ENCODE peak calls at places on chromosome 11, in nine cellular contexts. Z is K562, X is Panc1, P is HCT116, V is GM23338, Y is A549, J is GM12878, H is SK-N-SH, T is HepG2. L is an unnamed sample.

GRCh38 chr11:107140988-107141387 is 122.7 kb upstream of the GUCY1A2 start:
- DNase-seq in Z (no peak), X (no peak), P (no peak), V (no peak), Y (no peak), J (no peak), H (no peak), T (no peak), L (no peak)

GRCh38 chr11:120079750-120080610 is 57.9 kb downstream of the TRIM29 start:
- DNase-seq in Z (peak; percentile 21), X (no peak), P (no peak), V (peak; percentile 68), Y (no peak), J (no peak), H (no peak), T (peak; percentile 34), L (no peak)

GRCh38 chr11:113874920-113875413 is 405 bp downstream of the USP28 start:
- DNase-seq in Z (no peak), X (no peak), P (no peak), V (peak; percentile 40), Y (no peak), J (no peak), H (peak; percentile 37), T (no peak), L (no peak)

GRCh38 chr11:64330888-64331287 is 9.1 kb upstream of the CCDC88B start:
- DNase-seq in Z (no peak), X (no peak), P (no peak), V (no peak), Y (no peak), J (no peak), H (no peak), T (no peak), L (no peak)

GRCh38 chr11:130675456-130675855 is 227.0 kb downstream of the ADAMTS15 start:
- DNase-seq in Z (no peak), X (no peak), P (no peak), V (no peak), Y (no peak), J (no peak), H (no peak), T (no peak), L (no peak)

GRCh38 chr11:112734207-112734606 is 227.0 kb upstream of the NCAM1 start:
- DNase-seq in Z (peak; percentile 17), X (no peak), P (no peak), V (peak; percentile 52), Y (no peak), J (no peak), H (no peak), T (no peak), L (peak; percentile 16)

GRCh38 chr11:7592706-7593105 is 78.9 kb downstream of the PPFIBP2 start:
- DNase-seq in Z (no peak), X (no peak), P (no peak), V (no peak), Y (no peak), J (no peak), H (no peak), T (no peak), L (peak; percentile 81)

GRCh38 chr11:123654566-123655081 is at the start of gene SCN3B:
- DNase-seq in Z (peak; percentile 75), X (peak; percentile 10), P (no peak), V (peak; percentile 90), Y (peak; percentile 69), J (no peak), H (peak; percentile 99), T (peak; percentile 24), L (no peak)

GRCh38 chr11:77776455-77776854 is 44.1 kb downstream of the RSF1 start:
- DNase-seq in Z (peak; percentile 27), X (peak; percentile 8), P (peak; percentile 19), V (no peak), Y (peak; percentile 21), J (no peak), H (no peak), T (peak; percentile 29), L (no peak)

GRCh38 chr11:64762916-64763803 is 3.4 kb upstream of the PYGM start:
- DNase-seq in Z (no peak), X (no peak), P (no peak), V (peak; percentile 65), Y (no peak), J (no peak), H (peak; percentile 20), T (no peak), L (no peak)

GRCh38 chr11:130781906-130782305 is 134.4 kb downstream of the SNX19 start:
- DNase-seq in Z (no peak), X (no peak), P (no peak), V (no peak), Y (peak; percentile 21), J (no peak), H (no peak), T (no peak), L (no peak)

GRCh38 chr11:131580466-131580865 is 210.1 kb downstream of the NTM start:
- DNase-seq in Z (no peak), X (no peak), P (no peak), V (no peak), Y (no peak), J (no peak), H (no peak), T (no peak), L (no peak)

GRCh38 chr11:76588455-76589325 is 81.9 kb downstream of the LRRC32 start:
- DNase-seq in Z (peak; percentile 9), X (no peak), P (no peak), V (no peak), Y (no peak), J (no peak), H (peak; percentile 10), T (no peak), L (peak; percentile 49)

GRCh38 chr11:128715691-128716153 is 21.9 kb downstream of the FLI1 start:
- DNase-seq in Z (no peak), X (no peak), P (no peak), V (no peak), Y (no peak), J (no peak), H (no peak), T (no peak), L (no peak)

GRCh38 chr11:73152861-73153483 is 10.9 kb upstream of the FCHSD2 start:
- DNase-seq in Z (no peak), X (no peak), P (no peak), V (peak; percentile 66), Y (no peak), J (peak; percentile 97), H (no peak), T (no peak), L (no peak)

GRCh38 chr11:34405079-34405858 is 33.5 kb upstream of the CAT start:
- DNase-seq in Z (peak; percentile 8), X (no peak), P (no peak), V (no peak), Y (peak; percentile 13), J (peak; percentile 16), H (no peak), T (no peak), L (peak; percentile 48)

GRCh38 chr11:70205766-70206165 is 2.7 kb downstream of the FADD start:
- DNase-seq in Z (no peak), X (no peak), P (no peak), V (no peak), Y (no peak), J (no peak), H (no peak), T (no peak), L (no peak)

GRCh38 chr11:12287374-12288211 is 89.8 kb upstream of the PARVA start:
- DNase-seq in Z (peak; percentile 55), X (peak; percentile 83), P (peak; percentile 78), V (peak; percentile 80), Y (peak; percentile 95), J (no peak), H (peak; percentile 51), T (peak; percentile 59), L (no peak)

GRCh38 chr11:87739766-87740165 is 435.5 kb downstream of the RAB38 start:
- DNase-seq in Z (no peak), X (no peak), P (no peak), V (no peak), Y (no peak), J (no peak), H (no peak), T (no peak), L (no peak)

GRCh38 chr11:8917157-8917820 is 6.3 kb downstream of the AKIP1 start:
- DNase-seq in Z (no peak), X (no peak), P (no peak), V (peak; percentile 77), Y (no peak), J (no peak), H (no peak), T (peak; percentile 62), L (no peak)

GRCh38 chr11:102139081-102139498 is 28.8 kb downstream of the YAP1 start:
- DNase-seq in Z (no peak), X (no peak), P (no peak), V (peak; percentile 31), Y (no peak), J (no peak), H (no peak), T (no peak), L (no peak)

DNA sequence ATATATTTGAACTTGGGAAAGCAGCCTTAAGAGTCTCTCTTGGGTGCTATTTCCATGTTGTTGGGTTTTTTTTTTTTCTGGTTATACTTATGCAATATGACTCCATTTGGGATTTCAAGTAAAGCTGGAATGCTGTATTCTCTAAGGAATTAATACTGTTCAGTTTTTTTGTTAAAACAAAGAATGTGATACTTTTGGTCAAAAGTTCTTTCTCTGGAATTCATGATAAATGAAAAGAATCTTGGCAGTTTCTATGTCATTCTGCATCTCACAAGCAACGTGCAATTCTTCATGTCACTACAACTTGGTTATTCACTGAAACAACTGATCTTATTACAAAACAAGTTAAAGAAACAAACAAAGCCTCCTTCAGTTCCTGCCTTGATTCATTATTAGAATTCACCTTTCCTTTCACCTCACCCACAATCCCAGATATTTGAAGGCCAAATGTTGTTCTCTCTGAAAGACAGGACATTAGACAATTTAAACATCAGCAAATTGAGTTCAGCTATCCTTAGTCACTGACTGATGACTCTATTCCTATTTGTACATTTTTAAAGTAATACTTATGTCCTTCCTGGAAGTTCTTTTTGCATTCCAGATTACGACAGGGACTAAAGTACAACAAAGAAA is 176.2 kb downstream of the SBF2 start:
- DNase-seq in Z (no peak), X (no peak), P (no peak), V (no peak), Y (no peak), J (no peak), H (no peak), T (peak; percentile 7), L (no peak)
- TF ChIP-seq CTCF in Z (no peak), X (no peak), P (no peak), V (no peak), Y (no peak), J (no peak), H (no peak), T (no peak), L (no peak)

GRCh38 chr11:416757-417621 is 2.2 kb upstream of the SIGIRR start:
- DNase-seq in Z (no peak), X (no peak), P (no peak), V (peak; percentile 93), Y (no peak), J (no peak), H (no peak), T (no peak), L (peak; percentile 57)
- H3K27ac ChIP-seq in Z (no peak overlapping the region), X (peak overlapping the region; percentile 68), P (peak overlapping the region; percentile 81), V (no peak overlapping the region), Y (peak overlapping the region; percentile 88), J (no peak overlapping the region), H (no peak overlapping the region), T (no peak overlapping the region), L (peak overlapping the region; percentile 86)

GRCh38 chr11:18204220-18204619 is 31.6 kb downstream of the MRGPRX4 start:
- DNase-seq in Z (no peak), X (no peak), P (no peak), V (no peak), Y (no peak), J (no peak), H (no peak), T (no peak), L (no peak)
- TF ChIP-seq REST in Z (no peak), X (no peak), P (no peak), V (no peak), Y (no peak), J (no peak), H (no peak), T (no peak), L (no peak)

GRCh38 chr11:121321614-121322243 is 29.2 kb downstream of the SC5D start:
- DNase-seq in Z (peak; percentile 4), X (peak; percentile 28), P (peak; percentile 12), V (peak; percentile 79), Y (peak; percentile 15), J (no peak), H (no peak), T (no peak), L (peak; percentile 71)
- TF ChIP-seq CTCF in Z (no peak), X (peak; percentile 81), P (peak; percentile 10), V (peak; percentile 70), Y (no peak), J (peak; percentile 71), H (no peak), T (peak; percentile 72), L (peak; percentile 36)